ENCODE peak calls at places on chromosomes 11 and 22, in four cellular contexts. O is bronchial epithelial cell, N is AG04450, A is mesothelial cell of epicardium. J is an unnamed sample.

GRCh38 chr11:75813126-75813525 is 1.9 kb upstream of the UVRAG start:
- DNase-seq in O (no peak), A (no peak), N (no peak), J (no peak)

GRCh38 chr22:24087071-24087795 is 76.1 kb downstream of the CABIN1 start:
- DNase-seq in O (no peak), A (no peak), N (no peak), J (no peak)

GRCh38 chr11:115215694-115216615 is 288.3 kb downstream of the CADM1 start:
- DNase-seq in O (peak; percentile 8), N (no peak), A (no peak), J (no peak)

GRCh38 chr11:65489061-65489705 is 9.7 kb upstream of the MALAT1 start:
- DNase-seq in N (no peak), A (no peak), O (no peak), J (no peak)

GRCh38 chr22:29700949-29701927 is 18.6 kb upstream of the CABP7 start:
- DNase-seq in N (no peak), O (peak; percentile 47), A (no peak), J (no peak)

GRCh38 chr11:12862761-12863469 is 146.2 kb upstream of the RASSF10 start:
- DNase-seq in A (peak; percentile 72), N (peak; percentile 73), O (no peak), J (no peak)

GRCh38 chr11:106608677-106609076 is 409.6 kb downstream of the GUCY1A2 start:
- DNase-seq in N (peak; percentile 16), A (no peak), O (peak; percentile 90), J (no peak)

GRCh38 chr11:58075781-58076180 is 45.0 kb downstream of the OR6Q1 start:
- DNase-seq in N (no peak), O (peak; percentile 91), A (no peak), J (no peak)

GRCh38 chr11:111457731-111458368 is 54.3 kb downstream of the BTG4 start:
- DNase-seq in A (no peak), N (no peak), O (no peak), J (no peak)

GRCh38 chr22:20026204-20026908 is 5.4 kb downstream of the TANGO2 start:
- DNase-seq in O (no peak), A (no peak), N (no peak), J (no peak)

GRCh38 chr11:124086447-124086846 is 28.8 kb upstream of the VWA5A start:
- DNase-seq in A (no peak), N (no peak), O (no peak), J (no peak)

GRCh38 chr11:92317222-92317621 is 92.6 kb downstream of the FAT3 start:
- DNase-seq in A (no peak), N (no peak), O (no peak), J (no peak)

GRCh38 chr11:58028687-58029411 is 1.9 kb upstream of the OR6Q1 start:
- DNase-seq in N (peak; percentile 83), O (no peak), A (no peak), J (no peak)

GRCh38 chr22:32587449-32587848 is 112.8 kb downstream of the FBXO7 start:
- DNase-seq in O (no peak), A (no peak), N (no peak), J (no peak)

GRCh38 chr22:31087744-31088215 is 6.7 kb downstream of the SMTN start:
- DNase-seq in O (no peak), N (no peak), A (no peak), J (no peak)

GRCh38 chr22:37609240-37610152 is 862 bp downstream of the GGA1 start:
- DNase-seq in A (no peak), N (no peak), O (no peak), J (no peak)

GRCh38 chr11:12434255-12434654 is 56.9 kb downstream of the PARVA start:
- DNase-seq in A (no peak), N (no peak), O (no peak), J (no peak)

GRCh38 chr11:72684236-72684912 is 10.2 kb upstream of the PDE2A start:
- DNase-seq in A (peak; percentile 49), N (no peak), O (peak; percentile 56), J (peak; percentile 68)

GRCh38 chr22:27984723-27985122 is 65.7 kb upstream of the PITPNB start:
- DNase-seq in A (no peak), O (no peak), N (no peak), J (no peak)

GRCh38 chr22:20885557-20886323 is 26.9 kb downstream of the SNAP29 start:
- DNase-seq in N (peak; percentile 62), O (peak; percentile 75), A (peak; percentile 80), J (peak; percentile 90)

GRCh38 chr11:121391914-121392313 is 60.2 kb upstream of the SORL1 start:
- DNase-seq in A (no peak), N (no peak), O (peak; percentile 77), J (peak; percentile 52)

GRCh38 chr22:49567894-49568750 is 259.6 kb downstream of the BRD1 start:
- DNase-seq in N (no peak), A (no peak), O (no peak), J (no peak)

GRCh38 chr11:47941907-47942558 is 38.3 kb upstream of the PTPRJ start:
- DNase-seq in O (no peak), A (no peak), N (no peak), J (no peak)

GRCh38 chr11:67316882-67317364 is 13.6 kb downstream of the SSH3 start:
- DNase-seq in O (peak; percentile 55), A (no peak), N (no peak), J (no peak)

GRCh38 chr11:34358258-34358665 is 452 bp upstream of the ABTB2 start:
- DNase-seq in A (peak; percentile 75), N (no peak), O (peak; percentile 63), J (no peak)

DNA sequence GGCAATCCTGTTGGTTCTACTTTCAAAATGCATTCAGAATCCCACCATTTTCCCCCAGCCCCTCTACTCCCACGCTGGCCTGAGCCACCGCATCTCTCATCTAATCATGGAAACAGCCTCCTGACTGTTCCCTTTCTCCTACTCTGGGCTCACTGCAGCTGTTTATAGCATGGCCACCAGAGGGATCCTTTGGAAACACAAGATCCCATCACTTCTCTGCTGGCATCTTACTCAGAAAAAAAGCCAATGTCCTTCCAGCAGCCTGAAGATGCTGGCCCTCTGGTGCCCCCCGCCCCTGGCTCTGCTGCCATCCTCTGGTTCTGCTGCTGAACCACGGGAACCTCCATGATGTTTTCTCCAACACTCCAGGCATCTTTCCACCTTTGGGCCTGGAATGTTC is 11.1 kb downstream of the MS4A8 start:
- DNase-seq in N (no peak), O (no peak), A (no peak), J (no peak)
- TF ChIP-seq CTCF in N (peak; percentile 6), O (peak; percentile 6), A (no peak), J (no peak)

GRCh38 chr11:31106963-31107576 is 262.5 kb downstream of the DCDC1 start:
- DNase-seq in N (no peak), A (peak; percentile 72), O (peak; percentile 39), J (peak; percentile 47)
- TF ChIP-seq CTCF in N (peak; percentile 46), A (peak; percentile 69), O (peak; percentile 75), J (peak; percentile 66)

GRCh38 chr11:2929880-2930704 is 872 bp upstream of the PHLDA2 start:
- DNase-seq in A (no peak), O (peak; percentile 55), N (peak; percentile 18), J (peak; percentile 68)
- TF ChIP-seq CTCF in A (peak; percentile 38), O (no peak), N (peak; percentile 53), J (no peak)

GRCh38 chr11:86418929-86419328 is 44.2 kb downstream of the CCDC81 start:
- DNase-seq in O (peak; percentile 39), A (no peak), N (no peak), J (no peak)
- TF ChIP-seq CTCF in O (peak; percentile 21), A (no peak), N (peak; percentile 42), J (no peak)

GRCh38 chr11:128467041-128467440 is 120.3 kb downstream of the ETS1 start:
- DNase-seq in N (no peak), A (no peak), O (no peak), J (no peak)

GRCh38 chr11:128468106-128468505 is 119.3 kb downstream of the ETS1 start:
- DNase-seq in A (no peak), N (no peak), O (no peak), J (no peak)

GRCh38 chr11:128465946-128466688 is 121.2 kb downstream of the ETS1 start:
- DNase-seq in A (no peak), N (no peak), O (no peak), J (no peak)

GRCh38 chr11:128469220-128469619 is 118.1 kb downstream of the ETS1 start:
- DNase-seq in O (no peak), N (no peak), A (no peak), J (no peak)

DNA sequence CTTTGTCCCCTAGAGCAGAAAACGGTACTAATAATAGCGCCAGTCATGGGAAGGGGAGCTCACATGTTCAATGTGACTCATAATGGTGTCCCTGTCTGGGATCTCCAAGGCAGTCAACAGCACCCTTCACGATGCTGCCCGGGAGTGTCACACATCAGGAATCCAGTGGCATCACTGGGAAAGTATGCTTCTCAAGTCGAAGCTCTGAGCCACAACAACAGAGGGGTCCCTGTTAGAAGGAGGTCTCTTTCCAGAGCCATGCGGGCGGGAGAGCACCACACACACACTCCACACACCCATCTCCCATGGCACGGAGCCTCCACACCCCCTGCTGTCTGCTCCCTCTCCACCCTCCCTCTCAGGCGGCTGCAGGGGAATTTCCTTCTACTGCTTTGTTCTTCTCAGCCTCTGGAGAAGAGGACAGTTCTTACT is 119.7 kb downstream of the ETS1 start:
- DNase-seq in A (no peak), O (peak; percentile 85), N (peak; percentile 92), J (no peak)
- TF ChIP-seq CTCF in A (no peak), O (peak; percentile 16), N (peak; percentile 26), J (no peak)

J was measured in lower lobe of right lung.